ENCODE peak calls at places on chromosomes 4 and X, in four cellular contexts. K is GM12878, S is HL-60, Z is K562. N is an unnamed sample.

GRCh38 chr4:43394976-43395375 is 502.5 kb downstream of the GRXCR1 start:
- DNase-seq in K (no peak), S (no peak), Z (no peak), N (no peak)

GRCh38 chr4:1583859-1584258 is 100.3 kb downstream of the FAM53A start:
- DNase-seq in K (no peak), S (no peak), Z (no peak), N (no peak)

GRCh38 chr4:7234355-7235029 is 42.2 kb downstream of the SORCS2 start:
- DNase-seq in K (no peak), S (no peak), Z (no peak), N (no peak)

GRCh38 chr4:99383833-99384392 is 31.4 kb upstream of the ADH1C start:
- DNase-seq in K (no peak), S (no peak), Z (no peak), N (no peak)

GRCh38 chrX:11272863-11273262 is 20.4 kb upstream of the AMELX start:
- DNase-seq in K (no peak), S (no peak), Z (peak), N (no peak)

GRCh38 chr4:14022428-14022827 is 394.9 kb upstream of the BOD1L1 start:
- DNase-seq in K (no peak), S (no peak), Z (no peak), N (no peak)

GRCh38 chr4:1201851-1202525 is 29.6 kb upstream of the SPON2 start:
- DNase-seq in K (peak), S (peak), Z (peak), N (peak)

GRCh38 chr4:53010320-53010719 is 148.2 kb downstream of the RASL11B start:
- DNase-seq in K (no peak), S (no peak), Z (no peak), N (no peak)

GRCh38 chrX:132171478-132171877 is 43.7 kb upstream of the FRMD7 start:
- DNase-seq in K (no peak), S (no peak), Z (peak), N (no peak)

GRCh38 chr4:13559414-13559813 is 15.1 kb upstream of the NKX3-2 start:
- DNase-seq in K (no peak), S (no peak), Z (no peak), N (no peak)

GRCh38 chr4:184347251-184348239 is 126.8 kb downstream of the IRF2 start:
- DNase-seq in K (peak), S (peak), Z (peak), N (no peak)

GRCh38 chrX:50211510-50211909 is 6.9 kb downstream of the CCNB3 start:
- DNase-seq in K (no peak), S (no peak), Z (peak), N (no peak)

GRCh38 chrX:4754878-4755604 is 1041.6 kb upstream of the PRKX start:
- DNase-seq in K (no peak), S (no peak), Z (no peak), N (no peak)

GRCh38 chrX:44947995-44948394 is 75.0 kb downstream of the KDM6A start:
- DNase-seq in K (no peak), S (no peak), Z (no peak), N (no peak)

GRCh38 chrX:39677987-39678840 is 419.5 kb downstream of the BCOR start:
- DNase-seq in K (no peak), S (no peak), Z (no peak), N (no peak)

GRCh38 chr4:107248571-107248970 is 212.5 kb upstream of the DKK2 start:
- DNase-seq in K (no peak), S (no peak), Z (no peak), N (no peak)

GRCh38 chr4:16591867-16592266 is 306.6 kb downstream of the LDB2 start:
- DNase-seq in K (no peak), S (no peak), Z (no peak), N (no peak)

GRCh38 chr4:67550491-67551256 is 5.4 kb upstream of the CENPC start:
- DNase-seq in K (no peak), S (no peak), Z (no peak), N (no peak)

GRCh38 chrX:119640621-119641020 is 34.4 kb upstream of the NKRF start:
- DNase-seq in K (no peak), S (peak), Z (no peak), N (no peak)

GRCh38 chr4:142091085-142091513 is 454.7 kb downstream of the IL15 start:
- DNase-seq in K (no peak), S (no peak), Z (no peak), N (no peak)

GRCh38 chr4:72690782-72691181 is 121.8 kb upstream of the ADAMTS3 start:
- DNase-seq in K (no peak), S (no peak), Z (no peak), N (no peak)

GRCh38 chr4:137543650-137544049 is 11.4 kb upstream of the PCDH18 start:
- DNase-seq in K (no peak), S (no peak), Z (no peak), N (no peak)

GRCh38 chr4:14025093-14025492 is 397.6 kb upstream of the BOD1L1 start:
- DNase-seq in K (no peak), S (no peak), Z (no peak), N (no peak)

GRCh38 chrX:17474892-17475291 is 99.9 kb downstream of the NHS start:
- DNase-seq in K (no peak), S (no peak), Z (no peak), N (no peak)

GRCh38 chrX:78092296-78092695 is 11.8 kb upstream of the PGK1 start:
- DNase-seq in K (peak), S (no peak), Z (peak), N (no peak)

DNA sequence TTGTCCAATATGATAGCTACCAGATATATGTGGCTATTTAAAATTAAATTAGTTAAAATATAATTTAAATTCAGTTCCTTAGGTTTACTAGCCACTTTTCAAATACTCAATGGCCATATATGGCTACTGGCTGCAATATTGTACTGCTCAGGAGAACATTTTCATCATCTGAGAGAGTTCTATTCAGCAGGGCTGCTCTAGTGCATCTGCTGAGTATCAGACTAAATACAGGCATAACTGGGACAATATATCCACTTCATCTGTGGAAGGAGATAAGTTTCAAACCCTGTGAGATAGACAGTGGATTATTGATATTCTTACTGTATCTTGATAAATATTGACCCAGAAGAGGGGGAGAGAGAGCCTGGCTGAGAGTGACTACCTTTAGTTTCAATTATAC is 240.1 kb upstream of the ANKRD50 start:
- DNase-seq in K (no peak), S (no peak), Z (no peak), N (no peak)
- TF ChIP-seq SPI1 in K (no peak), S (no peak), Z (no peak), N (no peak)

GRCh38 chrX:154380787-154381186 is 1.7 kb downstream of the EMD start:
- DNase-seq in K (no peak), S (no peak), Z (no peak), N (no peak)
- TF ChIP-seq POLR2AphosphoS5 in K (no peak), S (no peak), Z (no peak), N (no peak)

GRCh38 chr4:158841540-158841939 is 72.7 kb downstream of the FNIP2 start:
- DNase-seq in K (no peak), S (no peak), Z (no peak), N (no peak)

GRCh38 chr4:158840131-158840530 is 71.3 kb downstream of the FNIP2 start:
- DNase-seq in K (no peak), S (no peak), Z (no peak), N (no peak)

GRCh38 chr4:158836828-158837449 is 68.1 kb downstream of the FNIP2 start:
- DNase-seq in K (no peak), S (no peak), Z (no peak), N (no peak)

GRCh38 chr4:158835456-158836369 is 66.9 kb downstream of the FNIP2 start:
- DNase-seq in K (no peak), S (no peak), Z (no peak), N (no peak)

GRCh38 chr4:158837527-158838141 is 68.8 kb downstream of the FNIP2 start:
- DNase-seq in K (no peak), S (no peak), Z (no peak), N (no peak)
- TF ChIP-seq SPI1 in K (no peak), S (no peak), Z (no peak), N (no peak)

GRCh38 chr4:152828122-152828521 is 48.4 kb downstream of the ARFIP1 start:
- DNase-seq in K (no peak), S (no peak), Z (no peak), N (no peak)
- TF ChIP-seq POLR2AphosphoS5 in K (no peak), S (no peak), Z (no peak), N (no peak)

N was measured in GM12891.